ENCODE peak calls at places on chromosomes 12 and 14, in four cellular contexts. T, K, Q and E are unnamed samples.
A peak's percentile ranks its signal among the peaks of the same experiment; 100 is the strongest.

GRCh38 chr12:131199221-131199620 is 245.5 kb downstream of the ADGRD1 start:
- DNase-seq in Q (no peak), T (no peak), K (no peak), E (no peak)

GRCh38 chr14:67837011-67837624 is 17.5 kb downstream of the RAD51B start:
- DNase-seq in K (peak; percentile 71), T (no peak), Q (peak; percentile 74), E (peak; percentile 48)

GRCh38 chr12:113242018-113242418 is 20.8 kb downstream of the TPCN1 start:
- DNase-seq in Q (no peak), T (peak; percentile 86), K (no peak), E (no peak)

GRCh38 chr14:31070431-31070830 is 44.3 kb upstream of the STRN3 start:
- DNase-seq in K (no peak), Q (no peak), T (no peak), E (peak; percentile 69)

GRCh38 chr12:977163-977562 is 13.9 kb upstream of the ERC1 start:
- DNase-seq in K (no peak), Q (no peak), T (no peak), E (no peak)

GRCh38 chr14:31505411-31505810 is 17.6 kb upstream of the GPR33 start:
- DNase-seq in K (no peak), T (no peak), Q (no peak), E (no peak)

GRCh38 chr12:124700810-124701594 is 133.6 kb upstream of the NCOR2 start:
- DNase-seq in K (no peak), Q (no peak), T (peak; percentile 82), E (peak; percentile 73)

GRCh38 chr12:130227641-130228040 is 65.4 kb downstream of the FZD10 start:
- DNase-seq in T (no peak), K (no peak), Q (no peak), E (no peak)

GRCh38 chr14:59482471-59483331 is 1.5 kb downstream of the L3HYPDH start:
- DNase-seq in T (no peak), K (no peak), Q (no peak), E (peak; percentile 90)

GRCh38 chr12:70549340-70550179 is 87.7 kb downstream of the PTPRB start:
- DNase-seq in Q (no peak), T (no peak), K (no peak), E (no peak)

GRCh38 chr12:103387385-103387784 is 108.4 kb downstream of the C12orf42 start:
- DNase-seq in K (no peak), T (no peak), Q (no peak), E (no peak)

GRCh38 chr12:47382305-47382704 is 302.5 kb upstream of the AMIGO2 start:
- DNase-seq in K (no peak), T (no peak), Q (no peak), E (no peak)

GRCh38 chr14:64196668-64197411 is 97.3 kb downstream of the ESR2 start:
- DNase-seq in T (peak; percentile 90), Q (no peak), K (no peak), E (peak; percentile 62)

GRCh38 chr12:85310456-85311076 is 30.5 kb downstream of the ALX1 start:
- DNase-seq in T (no peak), K (no peak), Q (no peak), E (no peak)

DNA sequence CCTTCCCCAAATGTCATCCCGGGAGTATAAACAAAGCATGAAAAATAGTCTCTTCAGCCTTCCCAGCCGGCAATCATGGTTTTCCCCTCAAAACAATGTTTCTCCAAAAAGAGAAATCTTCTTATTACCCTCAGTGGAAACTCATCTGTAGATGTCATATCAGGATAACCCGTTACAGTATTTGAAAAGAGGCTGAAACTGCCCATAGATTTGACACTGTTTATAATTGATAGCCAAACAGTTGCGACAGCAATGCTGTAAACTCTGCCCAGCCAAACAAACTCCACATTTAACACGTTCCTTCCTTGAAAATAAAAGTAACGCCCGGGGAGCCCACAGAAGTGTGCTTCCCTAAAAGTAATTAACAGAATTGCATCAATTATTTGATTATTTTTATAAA is 201.3 kb upstream of the FOXN3 start:
- DNase-seq in Q (no peak), T (no peak), K (no peak), E (no peak)
- H3K27ac ChIP-seq in Q (peak overlapping the region; percentile 90), T (peak overlapping the region; percentile 77), K (peak overlapping the region; percentile 74), E (peak overlapping the region; percentile 88)

GRCh38 chr12:6205761-6206160 is 5.6 kb downstream of the CD9 start:
- DNase-seq in Q (no peak), K (no peak), T (no peak), E (no peak)
- H3K4me1 ChIP-seq in Q (peaks cover 7% of the 10 kb centered on the region), K (peaks cover 96% of the 10 kb centered on the region), T (peaks cover 78% of the 10 kb centered on the region), E (peaks cover 68% of the 10 kb centered on the region)

GRCh38 chr14:99576304-99576703 is 27.7 kb downstream of the CCDC85C start:
- DNase-seq in Q (no peak), K (no peak), T (no peak), E (no peak)

GRCh38 chr14:99578541-99579044 is 25.4 kb downstream of the CCDC85C start:
- DNase-seq in K (peak; percentile 87), T (no peak), Q (no peak), E (no peak)

GRCh38 chr14:99575043-99576023 is 28.7 kb downstream of the CCDC85C start:
- DNase-seq in Q (no peak), K (no peak), T (peak; percentile 91), E (peak; percentile 80)

GRCh38 chr14:99579077-99579836 is 24.8 kb downstream of the CCDC85C start:
- DNase-seq in T (peak; percentile 91), K (no peak), Q (no peak), E (no peak)

GRCh38 chr14:99576761-99577705 is 27.0 kb downstream of the CCDC85C start:
- DNase-seq in T (no peak), K (no peak), Q (no peak), E (no peak)
- H3K27ac ChIP-seq in T (no peak overlapping the region), K (peak overlapping the region; percentile 91), Q (no peak overlapping the region), E (peak overlapping the region; percentile 75)

DNA sequence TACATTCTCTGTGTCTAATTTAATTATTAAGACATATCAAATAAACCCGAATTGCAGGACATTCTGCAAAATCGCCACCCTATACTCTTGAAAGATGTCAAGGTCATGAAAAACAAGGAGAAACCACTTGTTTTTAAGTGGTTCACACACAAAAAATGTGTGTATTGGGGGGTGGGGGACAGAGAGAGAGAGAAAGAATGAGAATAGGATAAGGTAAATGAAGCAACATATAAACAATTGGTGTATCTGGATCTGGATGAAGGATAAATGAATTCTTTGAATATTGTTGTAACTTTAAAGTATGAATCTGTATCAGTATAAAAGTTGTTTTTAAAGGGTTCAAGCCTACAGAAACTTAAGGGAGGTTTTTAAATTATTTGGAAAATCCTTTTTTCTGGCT is 72.1 kb downstream of the ARID2 start:
- DNase-seq in K (no peak), Q (no peak), T (no peak), E (no peak)
- H3K4me1 ChIP-seq in K (no peaks in the 10 kb centered on the region), Q (no peaks in the 10 kb centered on the region), T (peaks cover 4% of the 10 kb centered on the region), E (no peaks in the 10 kb centered on the region)